ENCODE peak calls at places on chromosomes 2 and 18, in ten cellular contexts. J is H1, C is heart left ventricle, Y is IMR-90, I is testis, B is HepG2, O is body of pancreas, K is A549, W is adrenal gland, P is spleen. E is an unnamed sample.

GRCh38 chr18:36287653-36288052 is 9.9 kb upstream of the FHOD3 start:
- DNase-seq in O (no peak), C (no peak), K (no peak), P (no peak), I (no peak), B (no peak), Y (no peak), J (no peak), W (no peak), E (no peak)

GRCh38 chr2:66427219-66427768 is 7.6 kb upstream of the MEIS1 start:
- DNase-seq in J (no peak), W (no peak), B (peak; percentile 53), K (no peak), P (no peak), O (no peak), I (no peak), C (no peak), Y (no peak), E (no peak)

GRCh38 chr2:237732790-237733349 is 65.7 kb upstream of the RBM44 start:
- DNase-seq in I (peak; percentile 71), J (no peak), O (peak; percentile 28), K (no peak), P (no peak), B (no peak), W (peak; percentile 75), Y (no peak), C (peak; percentile 84), E (no peak)

GRCh38 chr2:65079017-65079416 is 22.8 kb downstream of the CEP68 start:
- DNase-seq in P (no peak), O (no peak), C (no peak), B (no peak), W (no peak), Y (no peak), J (no peak), K (no peak), I (no peak), E (no peak)

GRCh38 chr18:73891572-73892421 is 255.8 kb downstream of the FBXO15 start:
- DNase-seq in Y (no peak), W (no peak), K (no peak), O (no peak), B (no peak), J (peak; percentile 77), C (no peak), I (no peak), P (no peak), E (no peak)

GRCh38 chr2:174330945-174331619 is 3.7 kb upstream of the SP9 start:
- DNase-seq in O (no peak), C (no peak), B (no peak), P (no peak), K (no peak), J (no peak), I (no peak), Y (no peak), W (no peak), E (no peak)

GRCh38 chr18:48928787-48929186 is 22.0 kb downstream of the SMAD7 start:
- DNase-seq in J (no peak), I (peak; percentile 52), B (peak; percentile 65), C (peak; percentile 75), O (peak; percentile 75), P (peak; percentile 96), Y (peak; percentile 42), W (no peak), K (no peak), E (peak; percentile 75)

GRCh38 chr2:121128741-121129659 is 156.0 kb downstream of the TFCP2L1 start:
- DNase-seq in Y (no peak), W (peak; percentile 18), J (peak; percentile 78), K (peak; percentile 43), I (peak; percentile 37), O (peak; percentile 61), P (no peak), B (peak; percentile 45), C (peak; percentile 40), E (peak; percentile 81)

GRCh38 chr18:58660915-58661314 is 10.3 kb upstream of the MALT1 start:
- DNase-seq in K (no peak), O (no peak), B (no peak), P (peak; percentile 67), I (no peak), J (no peak), W (no peak), Y (no peak), C (no peak), E (no peak)

GRCh38 chr2:173990970-173991819 is 26.0 kb upstream of the SP3 start:
- DNase-seq in W (peak; percentile 45), K (no peak), B (no peak), I (peak; percentile 85), Y (peak; percentile 89), O (peak; percentile 78), J (no peak), C (peak; percentile 90), P (no peak), E (peak; percentile 79)

GRCh38 chr18:33851546-33852078 is 273.6 kb downstream of the ASXL3 start:
- DNase-seq in Y (no peak), K (no peak), O (no peak), J (no peak), W (no peak), I (no peak), P (no peak), B (no peak), C (no peak), E (no peak)

GRCh38 chr2:37665038-37665437 is 6.4 kb downstream of the CDC42EP3 start:
- DNase-seq in W (no peak), Y (no peak), O (no peak), C (no peak), K (no peak), P (no peak), J (no peak), I (no peak), B (no peak), E (no peak)

GRCh38 chr2:37665622-37666362 is 5.7 kb downstream of the CDC42EP3 start:
- DNase-seq in C (no peak), P (no peak), Y (no peak), I (no peak), W (no peak), K (no peak), J (no peak), B (no peak), O (no peak), E (no peak)

GRCh38 chr2:37667704-37668103 is 3.7 kb downstream of the CDC42EP3 start:
- DNase-seq in I (no peak), O (no peak), W (no peak), B (no peak), P (no peak), K (no peak), J (no peak), Y (no peak), C (no peak), E (no peak)

GRCh38 chr2:37664190-37664751 is 7.2 kb downstream of the CDC42EP3 start:
- DNase-seq in I (no peak), P (no peak), C (no peak), J (no peak), O (peak; percentile 42), K (no peak), Y (no peak), W (no peak), B (no peak), E (no peak)

DNA sequence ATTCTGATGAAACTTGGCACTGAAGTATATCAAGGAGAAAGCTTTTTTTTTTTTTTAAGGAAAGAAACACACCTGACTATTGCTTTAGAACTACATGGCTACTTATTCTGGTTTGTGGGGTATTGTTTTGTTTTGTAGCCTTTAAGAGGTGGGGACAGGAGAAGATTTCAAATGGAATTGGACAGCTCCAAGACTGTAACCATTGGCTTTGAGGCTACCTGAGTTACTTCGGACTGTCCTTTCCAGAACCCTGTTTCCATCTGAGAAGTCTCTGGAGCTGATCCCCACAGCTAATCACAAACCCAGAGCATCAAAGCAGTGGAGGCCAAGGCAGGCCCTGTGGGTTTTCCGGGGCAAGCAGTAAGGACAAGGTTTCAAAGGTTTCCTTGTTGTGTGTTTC is 4.7 kb downstream of the CDC42EP3 start:
- DNase-seq in O (no peak), W (no peak), B (no peak), Y (no peak), P (no peak), C (no peak), K (no peak), J (no peak), I (no peak), E (no peak)
- H3K4me1 ChIP-seq in O (peaks cover 24% of the 10 kb centered on the region), W (no peaks in the 10 kb centered on the region), B (peaks cover 7% of the 10 kb centered on the region), Y (peaks cover 28% of the 10 kb centered on the region), P (peaks cover 86% of the 10 kb centered on the region), C (peaks cover 69% of the 10 kb centered on the region), K (peaks cover 45% of the 10 kb centered on the region), J (peaks cover 5% of the 10 kb centered on the region), I (peaks cover 7% of the 10 kb centered on the region), E (peaks cover 93% of the 10 kb centered on the region)

GRCh38 chr18:70454705-70455322 is 166.0 kb downstream of the SOCS6 start:
- DNase-seq in P (no peak), B (peak; percentile 60), O (peak; percentile 57), K (peak; percentile 38), W (no peak), J (no peak), I (peak; percentile 62), C (no peak), Y (peak; percentile 79), E (no peak)
- TF ChIP-seq POLR2A in P (no peak), B (no peak), O (no peak), K (no peak), W (no peak), J (no peak), I (no peak), C (no peak), Y (no peak), E (no peak)

DNA sequence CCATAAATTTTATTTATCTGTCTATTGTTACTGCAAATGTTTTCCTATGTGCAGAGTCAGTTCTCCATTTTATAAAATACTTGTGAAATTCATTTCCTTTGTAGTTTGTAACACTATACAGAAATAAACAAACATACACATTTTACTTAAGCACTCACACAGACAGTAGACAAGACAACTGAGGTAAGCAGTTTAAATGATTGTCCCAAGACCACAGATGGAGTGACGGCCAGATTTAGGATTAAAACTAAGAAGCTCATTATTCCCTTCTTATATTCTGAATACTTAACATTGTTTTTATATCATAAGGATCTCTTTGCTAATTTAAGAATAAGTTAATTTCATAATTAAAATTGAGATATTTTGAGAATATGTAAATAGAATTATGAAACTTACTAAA is 100.9 kb downstream of the BAZ2B start:
- DNase-seq in Y (no peak), P (no peak), K (no peak), O (no peak), B (no peak), W (no peak), C (no peak), J (no peak), I (no peak), E (no peak)
- H3K4me1 ChIP-seq in Y (no peaks in the 10 kb centered on the region), P (peaks cover 41% of the 10 kb centered on the region), K (peaks cover 22% of the 10 kb centered on the region), O (peaks cover 38% of the 10 kb centered on the region), B (peaks cover 7% of the 10 kb centered on the region), W (peaks cover 32% of the 10 kb centered on the region), C (peaks cover 34% of the 10 kb centered on the region), J (no peaks in the 10 kb centered on the region), I (peaks cover 11% of the 10 kb centered on the region), E (peaks cover 68% of the 10 kb centered on the region)

DNA sequence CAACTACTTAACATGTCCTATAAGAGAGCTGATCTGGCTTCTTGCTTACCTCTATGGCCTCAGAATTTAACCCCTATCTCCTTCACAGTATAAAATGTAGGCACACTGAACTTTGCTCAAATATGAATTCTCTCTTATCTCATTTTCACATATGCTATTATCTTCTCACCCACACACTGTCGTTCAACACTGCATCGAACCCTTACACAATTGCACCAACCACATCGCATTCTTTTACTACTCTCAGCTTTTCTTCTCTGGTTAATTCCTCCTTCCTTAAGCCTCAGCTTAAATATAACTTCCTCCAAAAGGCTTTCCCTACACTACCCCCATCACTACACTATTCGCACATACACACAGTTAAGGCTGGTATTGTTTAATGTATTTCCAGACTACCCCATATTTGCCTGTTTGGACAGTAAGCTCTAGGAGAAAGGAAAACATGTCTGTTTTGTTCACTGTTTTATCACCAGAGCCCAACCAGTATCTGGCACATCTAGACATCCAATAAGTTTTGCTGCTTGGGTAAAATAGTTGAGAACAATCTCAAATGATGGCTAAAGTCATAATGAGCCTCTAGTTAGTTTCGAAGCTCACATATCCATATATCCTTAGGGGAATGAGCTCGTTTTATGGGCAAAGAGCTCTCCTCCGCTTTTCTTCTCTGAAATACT is 47.7 kb downstream of the HIBCH start:
- DNase-seq in W (no peak), O (no peak), P (no peak), B (no peak), K (no peak), I (no peak), Y (no peak), C (no peak), J (no peak), E (no peak)
- TF ChIP-seq POLR2A in W (no peak), O (no peak), P (no peak), B (no peak), K (no peak), I (no peak), Y (no peak), C (no peak), J (no peak), E (no peak)